ENCODE peak calls at places on chromosomes 4 and X, in seven cellular contexts. One of them, this sample, is unnamed.

GRCh38 chr4:176259330-176260090 is 9.5 kb downstream of the ASB5 start:
- DNase-seq in HepG2: no peak
- DNase-seq in colonic mucosa: no peak
- DNase-seq in cardiac muscle cell: peak
- DNase-seq in HCT116: no peak
- DNase-seq in CD8-positive, alpha-beta T cell: no peak
- DNase-seq in ovary: no peak
- DNase-seq in this sample: peak

GRCh38 chr4:15769202-15769601 is 8.9 kb upstream of the CD38 start:
- DNase-seq in cardiac muscle cell: no peak
- DNase-seq in HepG2: no peak
- DNase-seq in ovary: no peak
- DNase-seq in colonic mucosa: no peak
- DNase-seq in HCT116: no peak
- DNase-seq in CD8-positive, alpha-beta T cell: no peak
- DNase-seq in this sample: no peak

GRCh38 chr4:118915468-118915867 is 26.8 kb downstream of the SYNPO2 start:
- DNase-seq in ovary: no peak
- DNase-seq in HCT116: no peak
- DNase-seq in cardiac muscle cell: no peak
- DNase-seq in CD8-positive, alpha-beta T cell: no peak
- DNase-seq in colonic mucosa: no peak
- DNase-seq in HepG2: no peak
- DNase-seq in this sample: no peak

GRCh38 chr4:37653601-37654000 is 32.6 kb downstream of the RELL1 start:
- DNase-seq in HepG2: no peak
- DNase-seq in HCT116: no peak
- DNase-seq in CD8-positive, alpha-beta T cell: no peak
- DNase-seq in colonic mucosa: no peak
- DNase-seq in cardiac muscle cell: no peak
- DNase-seq in ovary: no peak
- DNase-seq in this sample: no peak

GRCh38 chr4:142567620-142568451 is 278.3 kb downstream of the INPP4B start:
- DNase-seq in cardiac muscle cell: no peak
- DNase-seq in colonic mucosa: peak
- DNase-seq in HCT116: no peak
- DNase-seq in ovary: no peak
- DNase-seq in CD8-positive, alpha-beta T cell: no peak
- DNase-seq in HepG2: no peak
- DNase-seq in this sample: peak

GRCh38 chrX:11446951-11447350 is 153.7 kb downstream of the AMELX start:
- DNase-seq in HepG2: no peak
- DNase-seq in colonic mucosa: no peak
- DNase-seq in cardiac muscle cell: peak
- DNase-seq in HCT116: no peak
- DNase-seq in ovary: no peak
- DNase-seq in CD8-positive, alpha-beta T cell: no peak
- DNase-seq in this sample: no peak

GRCh38 chrX:23901065-23901464 is 6.7 kb downstream of the APOO start:
- DNase-seq in CD8-positive, alpha-beta T cell: no peak
- DNase-seq in HepG2: peak
- DNase-seq in cardiac muscle cell: peak
- DNase-seq in HCT116: peak
- DNase-seq in colonic mucosa: no peak
- DNase-seq in ovary: no peak
- DNase-seq in this sample: no peak

GRCh38 chrX:20263474-20263873 is 3.2 kb downstream of the RPS6KA3 start:
- DNase-seq in CD8-positive, alpha-beta T cell: no peak
- DNase-seq in ovary: no peak
- DNase-seq in colonic mucosa: no peak
- DNase-seq in cardiac muscle cell: peak
- DNase-seq in HCT116: no peak
- DNase-seq in HepG2: no peak
- DNase-seq in this sample: no peak

GRCh38 chr4:132333723-132334045 is 815.4 kb upstream of the PCDH10 start:
- DNase-seq in ovary: no peak
- DNase-seq in cardiac muscle cell: peak
- DNase-seq in HCT116: no peak
- DNase-seq in HepG2: no peak
- DNase-seq in colonic mucosa: no peak
- DNase-seq in CD8-positive, alpha-beta T cell: no peak
- DNase-seq in this sample: no peak

GRCh38 chr4:169439244-169439643 is 168.5 kb upstream of the SH3RF1 start:
- DNase-seq in ovary: no peak
- DNase-seq in colonic mucosa: no peak
- DNase-seq in HCT116: no peak
- DNase-seq in cardiac muscle cell: peak
- DNase-seq in HepG2: no peak
- DNase-seq in CD8-positive, alpha-beta T cell: no peak
- DNase-seq in this sample: no peak

GRCh38 chr4:836781-837301 is 10.9 kb upstream of the CPLX1 start:
- DNase-seq in CD8-positive, alpha-beta T cell: no peak
- DNase-seq in ovary: peak
- DNase-seq in colonic mucosa: no peak
- DNase-seq in HepG2: peak
- DNase-seq in cardiac muscle cell: no peak
- DNase-seq in HCT116: no peak
- DNase-seq in this sample: no peak

GRCh38 chr4:125319311-125319710 is 4.6 kb downstream of the FAT4 start:
- DNase-seq in ovary: no peak
- DNase-seq in HCT116: no peak
- DNase-seq in colonic mucosa: no peak
- DNase-seq in HepG2: no peak
- DNase-seq in CD8-positive, alpha-beta T cell: no peak
- DNase-seq in cardiac muscle cell: no peak
- DNase-seq in this sample: no peak

GRCh38 chr4:15238720-15239119 is 189.1 kb upstream of the C1QTNF7 start:
- DNase-seq in cardiac muscle cell: peak
- DNase-seq in colonic mucosa: no peak
- DNase-seq in ovary: peak
- DNase-seq in CD8-positive, alpha-beta T cell: no peak
- DNase-seq in HCT116: no peak
- DNase-seq in HepG2: peak
- DNase-seq in this sample: no peak

GRCh38 chr4:80043534-80043933 is 29.5 kb downstream of the ANTXR2 start:
- DNase-seq in HepG2: no peak
- DNase-seq in colonic mucosa: no peak
- DNase-seq in ovary: peak
- DNase-seq in HCT116: no peak
- DNase-seq in CD8-positive, alpha-beta T cell: no peak
- DNase-seq in cardiac muscle cell: peak
- DNase-seq in this sample: no peak

GRCh38 chr4:634599-634985 is 9.2 kb downstream of the PDE6B start:
- DNase-seq in HepG2: no peak
- DNase-seq in CD8-positive, alpha-beta T cell: no peak
- DNase-seq in cardiac muscle cell: no peak
- DNase-seq in HCT116: no peak
- DNase-seq in ovary: no peak
- DNase-seq in colonic mucosa: no peak
- DNase-seq in this sample: no peak

GRCh38 chr4:159016527-159017137 is 86.2 kb upstream of the RAPGEF2 start:
- DNase-seq in cardiac muscle cell: peak
- DNase-seq in HCT116: no peak
- DNase-seq in colonic mucosa: no peak
- DNase-seq in HepG2: peak
- DNase-seq in CD8-positive, alpha-beta T cell: no peak
- DNase-seq in ovary: peak
- DNase-seq in this sample: no peak

GRCh38 chrX:149572743-149573142 is 14.5 kb downstream of the MAGEA9B start:
- DNase-seq in HCT116: no peak
- DNase-seq in CD8-positive, alpha-beta T cell: no peak
- DNase-seq in ovary: no peak
- DNase-seq in cardiac muscle cell: no peak
- DNase-seq in HepG2: no peak
- DNase-seq in colonic mucosa: no peak
- DNase-seq in this sample: no peak

GRCh38 chr4:128468485-128468989 is 180.9 kb upstream of the PGRMC2 start:
- DNase-seq in cardiac muscle cell: peak
- DNase-seq in ovary: peak
- DNase-seq in colonic mucosa: peak
- DNase-seq in HCT116: no peak
- DNase-seq in HepG2: no peak
- DNase-seq in CD8-positive, alpha-beta T cell: no peak
- DNase-seq in this sample: peak

GRCh38 chr4:175346381-175346780 is 428.2 kb downstream of the ADAM29 start:
- DNase-seq in HepG2: no peak
- DNase-seq in HCT116: no peak
- DNase-seq in ovary: no peak
- DNase-seq in colonic mucosa: no peak
- DNase-seq in cardiac muscle cell: no peak
- DNase-seq in CD8-positive, alpha-beta T cell: no peak
- DNase-seq in this sample: no peak

GRCh38 chr4:1033840-1034551 is 22.6 kb downstream of the FGFRL1 start:
- DNase-seq in CD8-positive, alpha-beta T cell: no peak
- DNase-seq in cardiac muscle cell: peak
- DNase-seq in HepG2: no peak
- DNase-seq in colonic mucosa: no peak
- DNase-seq in ovary: peak
- DNase-seq in HCT116: no peak
- DNase-seq in this sample: no peak

GRCh38 chr4:90030953-90031352 is 96.2 kb upstream of the CCSER1 start:
- DNase-seq in cardiac muscle cell: no peak
- DNase-seq in HepG2: no peak
- DNase-seq in CD8-positive, alpha-beta T cell: no peak
- DNase-seq in colonic mucosa: no peak
- DNase-seq in ovary: no peak
- DNase-seq in HCT116: peak
- DNase-seq in this sample: no peak
- TF ChIP-seq CTCF in cardiac muscle cell: no peak
- TF ChIP-seq CTCF in HepG2: no peak
- TF ChIP-seq CTCF in CD8-positive, alpha-beta T cell: no peak
- TF ChIP-seq CTCF in colonic mucosa: peak
- TF ChIP-seq CTCF in ovary: no peak
- TF ChIP-seq CTCF in HCT116: peak
- TF ChIP-seq CTCF in this sample: no peak

DNA sequence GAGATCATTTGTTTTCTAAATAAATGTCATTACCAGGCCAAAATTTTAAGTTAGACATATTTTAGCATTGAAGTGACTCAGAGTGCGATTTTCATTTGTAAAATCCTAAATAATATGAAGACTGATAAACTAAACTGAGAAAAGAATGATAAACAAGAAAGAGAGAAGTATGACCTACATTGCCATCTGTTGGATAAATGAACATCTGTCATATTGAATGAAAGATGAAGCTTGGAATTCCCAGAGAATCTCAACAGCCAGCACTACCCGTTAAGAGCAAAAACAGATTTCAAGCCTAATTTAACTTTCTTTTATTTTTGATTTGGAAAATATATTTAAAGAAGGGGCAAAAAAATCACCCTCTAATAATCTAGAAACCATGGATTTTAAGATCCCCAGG is 591.0 kb upstream of the ATOH1 start:
- DNase-seq in colonic mucosa: no peak
- DNase-seq in HCT116: no peak
- DNase-seq in HepG2: no peak
- DNase-seq in cardiac muscle cell: no peak
- DNase-seq in ovary: no peak
- DNase-seq in CD8-positive, alpha-beta T cell: no peak
- DNase-seq in this sample: no peak
- TF ChIP-seq CTCF in colonic mucosa: no peak
- TF ChIP-seq CTCF in HCT116: no peak
- TF ChIP-seq CTCF in HepG2: no peak
- TF ChIP-seq CTCF in cardiac muscle cell: no peak
- TF ChIP-seq CTCF in ovary: no peak
- TF ChIP-seq CTCF in CD8-positive, alpha-beta T cell: no peak
- TF ChIP-seq CTCF in this sample: no peak

DNA sequence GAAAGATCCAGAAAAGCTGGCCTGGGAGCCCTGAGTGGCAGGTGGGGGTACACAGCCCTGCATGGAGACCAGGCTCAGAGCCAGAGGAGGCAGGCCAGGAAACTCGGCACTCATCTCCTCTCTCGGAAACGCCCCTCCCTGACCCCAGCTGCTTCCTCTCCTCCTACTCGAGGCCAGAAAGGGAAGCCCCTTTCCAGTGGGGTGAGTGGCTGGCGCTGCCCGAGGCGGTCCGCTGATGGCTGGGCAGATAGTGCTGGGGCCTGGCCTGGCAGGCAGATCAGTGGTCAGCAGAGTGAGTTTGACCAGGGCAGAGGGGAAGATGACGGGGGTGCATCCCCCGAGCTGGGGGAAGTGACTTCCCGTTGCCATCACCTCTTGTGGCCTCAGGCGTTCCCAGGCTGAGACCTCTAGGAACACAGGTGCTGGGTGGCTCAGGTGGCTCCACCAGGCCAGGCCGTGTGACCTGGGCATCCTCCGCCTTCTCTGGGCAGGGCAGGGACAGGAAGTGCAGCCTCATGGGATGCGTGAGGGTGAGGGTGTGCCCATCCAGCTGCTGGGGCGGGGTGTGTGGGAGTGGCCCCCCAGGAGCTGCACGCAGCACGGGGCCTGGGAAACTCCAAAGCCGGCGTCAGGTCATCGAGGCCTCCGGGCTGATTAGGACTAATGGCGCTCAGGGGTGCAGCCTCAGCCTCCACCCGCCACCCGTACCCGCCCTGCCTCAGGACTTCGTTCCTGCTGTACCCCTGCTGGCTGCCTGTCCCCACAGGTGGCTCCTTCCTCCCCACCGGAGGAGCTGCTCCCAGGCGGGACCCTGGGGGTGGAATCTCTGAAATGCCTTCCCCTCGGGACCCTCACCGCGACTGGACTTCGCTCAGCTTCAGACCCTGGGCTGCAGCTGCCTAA is 5.8 kb downstream of the SH3BP2 start:
- DNase-seq in HCT116: no peak
- DNase-seq in HepG2: no peak
- DNase-seq in cardiac muscle cell: peak
- DNase-seq in CD8-positive, alpha-beta T cell: peak
- DNase-seq in colonic mucosa: peak
- DNase-seq in ovary: peak
- DNase-seq in this sample: no peak
- TF ChIP-seq CTCF in HCT116: no peak
- TF ChIP-seq CTCF in HepG2: no peak
- TF ChIP-seq CTCF in cardiac muscle cell: no peak
- TF ChIP-seq CTCF in CD8-positive, alpha-beta T cell: no peak
- TF ChIP-seq CTCF in colonic mucosa: no peak
- TF ChIP-seq CTCF in ovary: no peak
- TF ChIP-seq CTCF in this sample: no peak

GRCh38 chr4:183504064-183504929 is 561 bp upstream of the ING2 start:
- DNase-seq in cardiac muscle cell: peak
- DNase-seq in ovary: peak
- DNase-seq in HepG2: peak
- DNase-seq in CD8-positive, alpha-beta T cell: peak
- DNase-seq in colonic mucosa: peak
- DNase-seq in HCT116: peak
- DNase-seq in this sample: peak
- TF ChIP-seq CTCF in cardiac muscle cell: peak
- TF ChIP-seq CTCF in ovary: peak
- TF ChIP-seq CTCF in HepG2: peak
- TF ChIP-seq CTCF in CD8-positive, alpha-beta T cell: no peak
- TF ChIP-seq CTCF in colonic mucosa: no peak
- TF ChIP-seq CTCF in HCT116: no peak
- TF ChIP-seq CTCF in this sample: peak

This sample was measured in AG09319.